ENCODE peak calls at places on chromosomes 1 and 21, in eight cellular contexts. E is WERI-Rb-1, Z is thyroid gland, Y is tibial artery, S is IMR-90, O is neuronal stem cell, U is mesenchymal stem cell, L is psoas muscle. M is an unnamed sample.

GRCh38 chr1:154720328-154721301 is 112.6 kb upstream of the ADAR start:
- DNase-seq in Y (no peak), E (peak; percentile 58), U (no peak), O (no peak), S (no peak), Z (no peak), L (no peak), M (no peak)

GRCh38 chr1:52002038-52002917 is 11.8 kb upstream of the RAB3B start:
- DNase-seq in O (peak; percentile 88), Y (peak; percentile 32), E (peak; percentile 71), S (peak; percentile 95), U (peak; percentile 89), L (no peak), Z (peak; percentile 20), M (peak; percentile 77)

GRCh38 chr1:202291961-202292712 is 49.6 kb downstream of the UBE2T start:
- DNase-seq in U (peak; percentile 37), E (peak; percentile 78), L (no peak), O (no peak), Y (no peak), Z (no peak), S (peak; percentile 88), M (peak; percentile 25)

GRCh38 chr1:6357243-6357929 is 36.2 kb downstream of the ACOT7 start:
- DNase-seq in O (no peak), Z (no peak), S (no peak), Y (no peak), E (peak; percentile 30), L (no peak), U (no peak), M (no peak)

GRCh38 chr1:25573961-25574360 is 30.6 kb downstream of the LDLRAP1 start:
- DNase-seq in O (no peak), E (no peak), Y (no peak), Z (no peak), L (no peak), S (no peak), U (no peak), M (no peak)

GRCh38 chr1:110630770-110631663 is 24.9 kb upstream of the KCNA2 start:
- DNase-seq in O (peak; percentile 69), S (peak; percentile 46), L (peak; percentile 82), E (peak; percentile 85), U (peak; percentile 42), Z (peak; percentile 59), Y (peak; percentile 60), M (peak; percentile 84)

GRCh38 chr1:39422604-39423003 is 68.8 kb upstream of the BMP8A start:
- DNase-seq in Y (no peak), L (no peak), E (no peak), Z (no peak), S (no peak), U (no peak), O (no peak), M (no peak)

GRCh38 chr1:156054500-156055342 is at the start of gene LAMTOR2:
- DNase-seq in O (peak; percentile 99), Z (peak; percentile 98), E (peak; percentile 100), U (peak; percentile 98), Y (peak; percentile 99), L (peak; percentile 99), S (peak; percentile 94), M (peak; percentile 99)

GRCh38 chr1:23636009-23636408 is 55.6 kb upstream of the RPL11 start:
- DNase-seq in E (no peak), L (no peak), U (no peak), Y (no peak), S (no peak), O (no peak), Z (no peak), M (no peak)

GRCh38 chr1:78688701-78689100 is 39.1 kb downstream of the IFI44 start:
- DNase-seq in O (no peak), L (no peak), U (peak; percentile 42), Z (no peak), E (no peak), S (peak; percentile 57), Y (no peak), M (no peak)

GRCh38 chr21:41929248-41929647 is 24.6 kb downstream of the C2CD2 start:
- DNase-seq in E (no peak), Z (no peak), S (no peak), Y (no peak), O (no peak), L (no peak), U (no peak), M (no peak)

GRCh38 chr1:193102662-193103061 is 2.6 kb downstream of the GLRX2 start:
- DNase-seq in Y (no peak), L (no peak), Z (no peak), E (no peak), O (no peak), U (no peak), S (no peak), M (no peak)

GRCh38 chr1:209956116-209956515 is 18.1 kb downstream of the SYT14 start:
- DNase-seq in O (no peak), Y (no peak), U (no peak), L (no peak), E (no peak), S (no peak), Z (no peak), M (no peak)

GRCh38 chr1:36585760-36586072 is 103.0 kb upstream of the CSF3R start:
- DNase-seq in S (no peak), L (no peak), Y (no peak), U (no peak), Z (no peak), O (no peak), E (no peak), M (no peak)

GRCh38 chr21:29465528-29465927 is 166.8 kb downstream of the BACH1 start:
- DNase-seq in E (no peak), U (no peak), S (peak; percentile 46), O (no peak), Z (no peak), L (no peak), Y (no peak), M (no peak)

GRCh38 chr1:155982106-155982505 is 3.8 kb upstream of the ARHGEF2 start:
- DNase-seq in L (no peak), E (no peak), Y (no peak), U (peak; percentile 27), Z (no peak), S (no peak), O (no peak), M (no peak)

GRCh38 chr1:34292472-34292871 is 115.8 kb downstream of the C1orf94 start:
- DNase-seq in Z (no peak), U (no peak), O (no peak), L (no peak), Y (no peak), E (peak; percentile 9), S (no peak), M (peak; percentile 15)

GRCh38 chr1:89687254-89687653 is 54.3 kb downstream of the LRRC8C start:
- DNase-seq in Y (no peak), Z (no peak), O (no peak), S (peak; percentile 58), E (no peak), U (no peak), L (no peak), M (no peak)

GRCh38 chr1:27026621-27027574 is 14.2 kb upstream of the TENT5B start:
- DNase-seq in O (no peak), Z (peak; percentile 71), Y (peak; percentile 74), L (peak; percentile 53), S (peak; percentile 69), U (peak; percentile 88), E (peak; percentile 38), M (no peak)

GRCh38 chr1:24957016-24957807 is 27.1 kb upstream of the RUNX3 start:
- DNase-seq in Z (no peak), L (no peak), U (no peak), S (no peak), Y (no peak), E (no peak), O (no peak), M (no peak)

GRCh38 chr1:204366759-204367158 is 7.0 kb upstream of the PLEKHA6 start:
- DNase-seq in L (no peak), Y (no peak), U (no peak), E (peak; percentile 81), O (no peak), Z (no peak), S (no peak), M (no peak)

GRCh38 chr1:53148123-53148522 is 5.7 kb upstream of the SLC1A7 start:
- DNase-seq in O (no peak), Z (no peak), E (no peak), S (peak; percentile 91), L (no peak), Y (no peak), U (no peak), M (no peak)

GRCh38 chr1:91779603-91780021 is 106.3 kb downstream of the TGFBR3 start:
- DNase-seq in S (no peak), L (no peak), U (no peak), Z (no peak), E (peak; percentile 44), O (no peak), Y (no peak), M (no peak)

GRCh38 chr1:14946011-14946359 is 207.6 kb upstream of the TMEM51 start:
- DNase-seq in O (no peak), Y (no peak), Z (no peak), L (no peak), S (no peak), E (no peak), U (no peak), M (no peak)

GRCh38 chr1:21564521-21565095 is 55.4 kb downstream of the ALPL start:
- DNase-seq in U (peak; percentile 73), E (no peak), Y (no peak), L (no peak), Z (no peak), O (no peak), S (peak; percentile 41), M (no peak)

GRCh38 chr1:38420666-38421065 is 374.1 kb upstream of the POU3F1 start:
- DNase-seq in L (no peak), S (no peak), Z (peak; percentile 65), Y (no peak), E (no peak), O (no peak), U (no peak), M (no peak)
- H3K9me3 ChIP-seq in L (no peaks in the 10 kb centered on the region), S (no peaks in the 10 kb centered on the region), Z (no peaks in the 10 kb centered on the region), Y (no peaks in the 10 kb centered on the region), E (peaks cover 3% of the 10 kb centered on the region), O (peaks cover 3% of the 10 kb centered on the region), U (no peaks in the 10 kb centered on the region), M (no peaks in the 10 kb centered on the region)

GRCh38 chr1:174949645-174950044 is 50.1 kb upstream of the CACYBP start:
- DNase-seq in L (no peak), Y (no peak), Z (no peak), S (no peak), E (no peak), U (no peak), O (no peak), M (no peak)
- H3K4me3 ChIP-seq in L (no peak overlapping the region), Y (no peak overlapping the region), Z (no peak overlapping the region), S (no peak overlapping the region), E (no peak overlapping the region), U (no peak overlapping the region), O (no peak overlapping the region), M (no peak overlapping the region)

GRCh38 chr1:12634156-12634555 is 9.7 kb upstream of the AADACL4 start:
- DNase-seq in L (peak; percentile 47), U (no peak), O (no peak), Z (no peak), E (no peak), S (no peak), Y (no peak), M (no peak)
- H3K9me3 ChIP-seq in L (peaks cover 3% of the 10 kb centered on the region), U (peaks cover 11% of the 10 kb centered on the region), O (peaks cover 11% of the 10 kb centered on the region), Z (no peaks in the 10 kb centered on the region), E (peaks cover 4% of the 10 kb centered on the region), S (peaks cover 8% of the 10 kb centered on the region), Y (no peaks in the 10 kb centered on the region), M (no peaks in the 10 kb centered on the region)

DNA sequence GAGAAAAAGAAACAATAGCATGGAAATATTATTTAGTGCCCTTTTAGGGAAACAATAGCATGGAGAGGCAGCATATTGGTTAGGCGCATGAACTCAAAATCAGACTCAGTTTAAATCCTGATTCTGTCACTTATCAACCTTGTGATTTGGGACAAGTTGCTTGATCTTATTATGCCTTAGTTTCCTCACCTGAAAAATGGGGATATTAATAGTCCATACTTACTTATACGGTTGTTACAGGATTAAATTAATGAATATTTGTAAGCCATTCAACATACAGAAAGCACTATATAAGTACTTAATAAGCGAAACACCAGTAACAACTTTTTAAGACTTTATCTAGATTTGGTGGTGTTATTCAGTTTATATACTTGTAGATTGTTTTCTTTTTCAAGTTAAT is 1.2 kb downstream of the TSEN15 start:
- DNase-seq in E (no peak), L (no peak), Y (no peak), U (no peak), S (no peak), Z (no peak), O (no peak), M (no peak)
- H3K4me3 ChIP-seq in E (no peak overlapping the region), L (peak overlapping the region; percentile 80), Y (peak overlapping the region; percentile 87), U (peak overlapping the region; percentile 89), S (peak overlapping the region; percentile 59), Z (no peak overlapping the region), O (no peak overlapping the region), M (peak overlapping the region; percentile 89)

M was measured in testis.